ENCODE peak calls at places on chromosome 16, in five cellular contexts. A is endothelial cell of umbilical vein, W is mucosa of descending colon, F is AG09309, I is heart left ventricle. X is an unnamed sample.

GRCh38 chr16:57603110-57604024 is 25.1 kb upstream of the ADGRG1 start:
- DNase-seq in F (no peak), W (no peak), I (peak; percentile 2), A (no peak), X (no peak)

GRCh38 chr16:53498984-53499383 is 4.0 kb downstream of the AKTIP start:
- DNase-seq in I (no peak), W (no peak), F (no peak), A (no peak), X (no peak)

GRCh38 chr16:5580320-5580719 is 482.7 kb upstream of the EEF2KMT start:
- DNase-seq in I (no peak), F (no peak), A (no peak), W (no peak), X (no peak)

GRCh38 chr16:60261425-60261824 is 1527.3 kb upstream of the GOT2 start:
- DNase-seq in W (no peak), A (no peak), F (no peak), I (no peak), X (no peak)

GRCh38 chr16:78762222-78762621 is 662.8 kb downstream of the WWOX start:
- DNase-seq in F (no peak), A (no peak), I (no peak), W (no peak), X (no peak)

GRCh38 chr16:73210686-73211085 is 162.8 kb upstream of the ZFHX3 start:
- DNase-seq in F (no peak), I (no peak), W (no peak), A (no peak), X (no peak)

GRCh38 chr16:1890701-1891035 is 18.7 kb upstream of the MEIOB start:
- DNase-seq in W (peak; percentile 1), A (no peak), I (no peak), F (no peak), X (no peak)

GRCh38 chr16:28309811-28310311 is 17.5 kb downstream of the SBK1 start:
- DNase-seq in F (no peak), I (peak; percentile 27), A (no peak), W (peak; percentile 83), X (no peak)

GRCh38 chr16:85453179-85453678 is 159.9 kb upstream of the GSE1 start:
- DNase-seq in I (no peak), W (no peak), A (no peak), F (no peak), X (no peak)

GRCh38 chr16:81707411-81708321 is 71.4 kb upstream of the PLCG2 start:
- DNase-seq in F (no peak), I (no peak), W (peak; percentile 91), A (peak; percentile 59), X (no peak)

GRCh38 chr16:29913514-29913913 is 12.5 kb downstream of the KCTD13 start:
- DNase-seq in I (no peak), A (no peak), W (no peak), F (no peak), X (no peak)

GRCh38 chr16:29920690-29921371 is 5.2 kb downstream of the KCTD13 start:
- DNase-seq in A (peak; percentile 42), I (no peak), W (no peak), F (no peak), X (no peak)

GRCh38 chr16:29912087-29912486 is 11.8 kb downstream of the ASPHD1 start:
- DNase-seq in A (no peak), I (no peak), W (no peak), F (no peak), X (no peak)

GRCh38 chr16:29915590-29916247 is 10.3 kb downstream of the KCTD13 start:
- DNase-seq in W (no peak), F (peak; percentile 31), A (peak; percentile 69), I (no peak), X (no peak)

GRCh38 chr16:29916979-29917378 is 9.0 kb downstream of the KCTD13 start:
- DNase-seq in F (no peak), W (no peak), A (no peak), I (no peak), X (no peak)
- TF ChIP-seq CTCF in F (no peak), W (no peak), A (no peak), I (no peak), X (no peak)

GRCh38 chr16:10743227-10743609 is 424 bp upstream of the NUBP1 start:
- DNase-seq in I (no peak), A (no peak), W (no peak), F (no peak), X (no peak)
- H3K4me3 ChIP-seq in I (peak overlapping the region; percentile 56), A (no peak overlapping the region), W (peak overlapping the region; percentile 25), F (peak overlapping the region; percentile 10), X (peak overlapping the region; percentile 58)

GRCh38 chr16:30728904-30729672 is 19.1 kb upstream of the PHKG2 start:
- DNase-seq in F (no peak), I (no peak), A (no peak), W (peak; percentile 80), X (no peak)
- TF ChIP-seq CTCF in F (no peak), I (no peak), A (no peak), W (no peak), X (no peak)

DNA sequence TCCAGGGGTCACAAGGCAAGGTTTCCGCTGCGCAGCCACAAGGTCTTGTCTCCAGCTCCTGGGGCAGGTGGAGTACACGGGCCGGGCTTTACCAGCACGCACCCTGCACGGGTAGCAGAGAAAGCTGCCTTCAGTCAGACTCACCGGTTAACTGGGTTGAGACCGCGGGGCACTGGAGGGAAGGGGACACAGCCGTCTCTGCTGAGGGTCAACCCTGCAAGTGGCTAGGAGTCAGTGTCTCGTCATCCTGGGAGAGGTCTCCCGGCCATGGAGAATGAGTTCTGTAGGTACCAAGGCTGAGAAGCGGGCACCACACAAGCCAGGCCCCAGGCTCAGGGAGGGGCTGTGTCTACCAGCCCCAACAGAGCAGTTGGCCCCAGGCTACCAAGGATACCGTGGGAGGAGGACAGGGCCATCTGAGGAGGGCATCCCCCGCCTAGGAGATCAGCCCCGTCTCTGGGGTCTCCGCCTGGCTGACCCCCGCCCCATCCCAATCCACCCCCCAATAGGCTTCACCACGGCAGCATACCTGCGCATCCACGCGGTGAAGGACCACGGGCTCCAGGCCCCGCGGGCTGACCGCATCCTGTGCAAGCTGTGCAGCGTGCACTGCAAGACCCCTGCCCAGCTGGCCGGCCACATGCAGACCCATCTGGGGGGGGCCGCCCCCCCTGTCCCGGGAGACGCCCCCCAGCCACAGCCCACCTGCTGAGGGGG is 2.8 kb upstream of the PRRT2 start:
- DNase-seq in A (no peak), W (peak; percentile 72), F (no peak), I (peak; percentile 34), X (no peak)
- H3K4me3 ChIP-seq in A (no peak overlapping the region), W (no peak overlapping the region), F (peak overlapping the region; percentile 74), I (no peak overlapping the region), X (peak overlapping the region; percentile 57)

GRCh38 chr16:69860233-69861231 is 90.6 kb upstream of the CLEC18A start:
- DNase-seq in F (no peak), I (no peak), W (no peak), A (no peak), X (no peak)

GRCh38 chr16:69861276-69862030 is 89.7 kb upstream of the CLEC18A start:
- DNase-seq in A (peak; percentile 92), I (peak; percentile 80), F (peak; percentile 58), W (no peak), X (peak; percentile 52)

GRCh38 chr16:69858196-69859104 is 92.7 kb upstream of the CLEC18A start:
- DNase-seq in A (no peak), F (no peak), W (no peak), I (no peak), X (no peak)

GRCh38 chr16:69855587-69855986 is 93.5 kb downstream of the WWP2 start:
- DNase-seq in I (no peak), A (peak; percentile 66), F (no peak), W (no peak), X (no peak)

GRCh38 chr16:69859105-69859969 is 91.8 kb upstream of the CLEC18A start:
- DNase-seq in I (peak; percentile 47), W (peak; percentile 60), A (peak; percentile 40), F (no peak), X (no peak)
- TF ChIP-seq CTCF in I (peak; percentile 13), W (no peak), A (no peak), F (no peak), X (peak; percentile 51)

GRCh38 chr16:7493133-7493532 is 160.5 kb downstream of the RBFOX1 start:
- DNase-seq in W (no peak), I (no peak), A (no peak), F (no peak), X (no peak)
- H3K4me3 ChIP-seq in W (no peak overlapping the region), I (no peak overlapping the region), A (no peak overlapping the region), F (no peak overlapping the region), X (no peak overlapping the region)

GRCh38 chr16:8168016-8168415 is 422.3 kb downstream of the TMEM114 start:
- DNase-seq in F (no peak), A (no peak), I (no peak), W (no peak), X (no peak)

GRCh38 chr16:8173111-8173644 is 417.1 kb downstream of the TMEM114 start:
- DNase-seq in F (no peak), A (peak; percentile 5), W (peak; percentile 60), I (peak; percentile 55), X (no peak)

DNA sequence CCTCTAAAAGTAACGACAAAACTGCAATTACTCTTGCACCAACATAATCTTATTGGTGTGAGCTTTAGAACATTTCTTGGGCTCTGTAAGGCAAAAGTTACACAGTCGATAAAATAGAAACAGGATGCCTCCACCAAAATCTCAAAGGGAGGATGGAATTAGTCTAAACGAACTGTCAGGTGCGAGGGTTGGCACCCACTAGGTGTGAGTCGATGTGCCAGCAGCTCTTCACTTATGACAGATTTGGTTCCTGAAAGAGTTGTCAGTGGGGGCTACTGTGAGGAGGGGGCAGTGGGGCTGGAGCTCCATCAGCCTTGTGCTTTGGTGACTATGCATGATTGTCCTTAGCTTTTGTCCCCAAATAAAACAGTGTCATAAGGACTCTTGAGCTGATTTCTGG is 422.9 kb downstream of the TMEM114 start:
- DNase-seq in F (no peak), W (no peak), I (no peak), A (no peak), X (no peak)
- TF ChIP-seq CTCF in F (no peak), W (no peak), I (no peak), A (no peak), X (no peak)

X was measured in astrocyte of the cerebellum.